ENCODE peak calls at places on chromosomes 5 and 9, in eight cellular contexts. A is ACHN; N is AG04450; V is fibroblast of lung; F is effector memory CD4-positive, alpha-beta T cell; E is CD4-positive, alpha-beta T cell; Y is fibroblast of villous mesenchyme; W is T-helper 2 cell. H is an unnamed sample.

GRCh38 chr5:53170748-53171349 is 61.3 kb upstream of the MOCS2 start:
- DNase-seq in Y (peak; percentile 48), A (peak; percentile 37), F (no peak), E (no peak), N (no peak), W (no peak), V (peak; percentile 37), H (peak; percentile 60)

GRCh38 chr5:154478224-154478565 is at the start of gene HAND1:
- DNase-seq in N (no peak), Y (no peak), W (no peak), E (no peak), V (no peak), F (no peak), A (peak; percentile 46), H (peak; percentile 66)

GRCh38 chr5:1019001-1019651 is 10.5 kb downstream of the NKD2 start:
- DNase-seq in F (no peak), A (no peak), W (no peak), E (no peak), V (no peak), Y (no peak), N (no peak), H (no peak)

GRCh38 chr9:118882674-118883073 is 486.6 kb downstream of the BRINP1 start:
- DNase-seq in Y (peak; percentile 49), W (no peak), V (peak; percentile 86), F (no peak), A (peak; percentile 74), N (no peak), E (no peak), H (peak; percentile 48)

GRCh38 chr5:31361234-31361633 is 167.7 kb downstream of the CDH6 start:
- DNase-seq in Y (peak; percentile 77), N (no peak), F (no peak), A (no peak), E (no peak), V (peak; percentile 76), W (no peak), H (peak; percentile 26)

GRCh38 chr9:88748566-88749238 is 213.7 kb downstream of the NXNL2 start:
- DNase-seq in W (no peak), F (no peak), N (no peak), Y (peak; percentile 91), V (peak; percentile 69), A (no peak), E (no peak), H (peak; percentile 63)

GRCh38 chr5:134510970-134511795 is 14.3 kb upstream of the JADE2 start:
- DNase-seq in E (no peak), W (no peak), Y (no peak), F (no peak), V (peak; percentile 83), N (no peak), A (peak; percentile 73), H (no peak)

GRCh38 chr9:928363-929042 is 48.0 kb upstream of the DMRT3 start:
- DNase-seq in F (no peak), W (no peak), E (no peak), A (peak; percentile 59), N (no peak), Y (no peak), V (no peak), H (no peak)

GRCh38 chr5:100647461-100648230 is 112.5 kb downstream of the FAM174A start:
- DNase-seq in E (no peak), V (peak; percentile 27), W (no peak), N (no peak), F (no peak), A (peak; percentile 57), Y (peak; percentile 17), H (no peak)

GRCh38 chr5:78367318-78367991 is 7.0 kb downstream of the SCAMP1 start:
- DNase-seq in V (no peak), Y (no peak), E (no peak), N (no peak), F (no peak), A (no peak), W (no peak), H (no peak)

GRCh38 chr5:31378136-31378535 is 153.8 kb downstream of the DROSHA start:
- DNase-seq in W (no peak), A (no peak), N (no peak), F (no peak), V (no peak), E (no peak), Y (no peak), H (no peak)

GRCh38 chr9:116686135-116686534 is 970 bp upstream of the TRIM32 start:
- DNase-seq in N (no peak), W (no peak), Y (no peak), F (no peak), V (no peak), E (no peak), A (no peak), H (no peak)

GRCh38 chr5:28770307-28770706 is 1731.9 kb upstream of the CDH9 start:
- DNase-seq in A (no peak), W (no peak), N (no peak), V (no peak), E (no peak), Y (no peak), F (no peak), H (no peak)

GRCh38 chr5:10581867-10582511 is 18.1 kb downstream of the ANKRD33B start:
- DNase-seq in E (no peak), N (no peak), V (no peak), W (no peak), A (no peak), F (no peak), Y (peak; percentile 68), H (peak; percentile 57)

GRCh38 chr5:159051431-159052281 is 48.1 kb downstream of the EBF1 start:
- DNase-seq in V (no peak), F (no peak), W (no peak), E (no peak), Y (peak; percentile 39), A (no peak), N (no peak), H (peak; percentile 50)

GRCh38 chr5:1101991-1102713 is 9.7 kb downstream of the SLC12A7 start:
- DNase-seq in W (no peak), E (no peak), A (no peak), V (no peak), Y (peak; percentile 70), F (no peak), N (no peak), H (no peak)